ENCODE peak calls at places on chromosomes 7 and 10, in ten cellular contexts. One of them, this sample, is unnamed.

GRCh38 chr10:112782176-112782907 is 167.7 kb upstream of the TCF7L2 start:
- DNase-seq in NCI-H1092 treated with DMSO at 0.1 percent for 48 hours: no peak
- DNase-seq in BJ: no peak
- DNase-seq in activated CD4-positive, alpha-beta T cell treated with anti-CD3 and anti-CD28 coated beads, Interleukin-2, amount 50 U/mL, for 24 hours: no peak
- DNase-seq in SK-N-SH: no peak
- DNase-seq in midbrain: no peak
- DNase-seq in caudate nucleus: no peak
- DNase-seq in ACHN: no peak
- DNase-seq in hepatocyte: no peak
- DNase-seq in RCC 7860: no peak
- DNase-seq in this sample: no peak

GRCh38 chr7:14833707-14834106 is 68.8 kb downstream of the DGKB start:
- DNase-seq in NCI-H1092 treated with DMSO at 0.1 percent for 48 hours: peak; percentile 21
- DNase-seq in BJ: no peak
- DNase-seq in activated CD4-positive, alpha-beta T cell treated with anti-CD3 and anti-CD28 coated beads, Interleukin-2, amount 50 U/mL, for 24 hours: no peak
- DNase-seq in SK-N-SH: no peak
- DNase-seq in midbrain: no peak
- DNase-seq in caudate nucleus: no peak
- DNase-seq in ACHN: no peak
- DNase-seq in hepatocyte: no peak
- DNase-seq in RCC 7860: no peak
- DNase-seq in this sample: peak; percentile 77

GRCh38 chr10:123109466-123109865 is 26.3 kb upstream of the HMX3 start:
- DNase-seq in NCI-H1092 treated with DMSO at 0.1 percent for 48 hours: no peak
- DNase-seq in BJ: no peak
- DNase-seq in activated CD4-positive, alpha-beta T cell treated with anti-CD3 and anti-CD28 coated beads, Interleukin-2, amount 50 U/mL, for 24 hours: no peak
- DNase-seq in SK-N-SH: no peak
- DNase-seq in midbrain: no peak
- DNase-seq in caudate nucleus: no peak
- DNase-seq in ACHN: no peak
- DNase-seq in hepatocyte: no peak
- DNase-seq in RCC 7860: no peak
- DNase-seq in this sample: no peak

GRCh38 chr10:218753-219152 is 83.5 kb downstream of the ZMYND11 start:
- DNase-seq in NCI-H1092 treated with DMSO at 0.1 percent for 48 hours: no peak
- DNase-seq in BJ: no peak
- DNase-seq in activated CD4-positive, alpha-beta T cell treated with anti-CD3 and anti-CD28 coated beads, Interleukin-2, amount 50 U/mL, for 24 hours: no peak
- DNase-seq in SK-N-SH: no peak
- DNase-seq in midbrain: no peak
- DNase-seq in caudate nucleus: no peak
- DNase-seq in ACHN: no peak
- DNase-seq in hepatocyte: no peak
- DNase-seq in RCC 7860: no peak
- DNase-seq in this sample: no peak

GRCh38 chr7:42020067-42020466 is 216.9 kb downstream of the GLI3 start:
- DNase-seq in NCI-H1092 treated with DMSO at 0.1 percent for 48 hours: no peak
- DNase-seq in BJ: no peak
- DNase-seq in activated CD4-positive, alpha-beta T cell treated with anti-CD3 and anti-CD28 coated beads, Interleukin-2, amount 50 U/mL, for 24 hours: no peak
- DNase-seq in SK-N-SH: no peak
- DNase-seq in midbrain: no peak
- DNase-seq in caudate nucleus: no peak
- DNase-seq in ACHN: no peak
- DNase-seq in hepatocyte: no peak
- DNase-seq in RCC 7860: no peak
- DNase-seq in this sample: no peak

GRCh38 chr10:69577268-69578232 is 4.3 kb upstream of the NEUROG3 start:
- DNase-seq in NCI-H1092 treated with DMSO at 0.1 percent for 48 hours: no peak
- DNase-seq in BJ: no peak
- DNase-seq in activated CD4-positive, alpha-beta T cell treated with anti-CD3 and anti-CD28 coated beads, Interleukin-2, amount 50 U/mL, for 24 hours: no peak
- DNase-seq in SK-N-SH: peak; percentile 52
- DNase-seq in midbrain: no peak
- DNase-seq in caudate nucleus: no peak
- DNase-seq in ACHN: no peak
- DNase-seq in hepatocyte: no peak
- DNase-seq in RCC 7860: no peak
- DNase-seq in this sample: no peak

GRCh38 chr10:30215631-30216030 is 133.4 kb downstream of the MTPAP start:
- DNase-seq in NCI-H1092 treated with DMSO at 0.1 percent for 48 hours: no peak
- DNase-seq in BJ: no peak
- DNase-seq in activated CD4-positive, alpha-beta T cell treated with anti-CD3 and anti-CD28 coated beads, Interleukin-2, amount 50 U/mL, for 24 hours: no peak
- DNase-seq in SK-N-SH: no peak
- DNase-seq in midbrain: no peak
- DNase-seq in caudate nucleus: no peak
- DNase-seq in ACHN: no peak
- DNase-seq in hepatocyte: no peak
- DNase-seq in RCC 7860: no peak
- DNase-seq in this sample: peak; percentile 22

GRCh38 chr7:154430640-154431039 is 378.4 kb downstream of the DPP6 start:
- DNase-seq in NCI-H1092 treated with DMSO at 0.1 percent for 48 hours: no peak
- DNase-seq in BJ: no peak
- DNase-seq in activated CD4-positive, alpha-beta T cell treated with anti-CD3 and anti-CD28 coated beads, Interleukin-2, amount 50 U/mL, for 24 hours: no peak
- DNase-seq in SK-N-SH: no peak
- DNase-seq in midbrain: no peak
- DNase-seq in caudate nucleus: no peak
- DNase-seq in ACHN: no peak
- DNase-seq in hepatocyte: no peak
- DNase-seq in RCC 7860: no peak
- DNase-seq in this sample: no peak

GRCh38 chr7:75056476-75056875 is 17.1 kb downstream of the RCC1L start:
- DNase-seq in NCI-H1092 treated with DMSO at 0.1 percent for 48 hours: no peak
- DNase-seq in BJ: peak; percentile 40
- DNase-seq in activated CD4-positive, alpha-beta T cell treated with anti-CD3 and anti-CD28 coated beads, Interleukin-2, amount 50 U/mL, for 24 hours: no peak
- DNase-seq in SK-N-SH: no peak
- DNase-seq in midbrain: no peak
- DNase-seq in caudate nucleus: no peak
- DNase-seq in ACHN: peak; percentile 30
- DNase-seq in hepatocyte: no peak
- DNase-seq in RCC 7860: no peak
- DNase-seq in this sample: no peak

GRCh38 chr10:52668024-52668423 is 104.6 kb downstream of the MBL2 start:
- DNase-seq in NCI-H1092 treated with DMSO at 0.1 percent for 48 hours: no peak
- DNase-seq in BJ: peak; percentile 26
- DNase-seq in activated CD4-positive, alpha-beta T cell treated with anti-CD3 and anti-CD28 coated beads, Interleukin-2, amount 50 U/mL, for 24 hours: no peak
- DNase-seq in SK-N-SH: no peak
- DNase-seq in midbrain: no peak
- DNase-seq in caudate nucleus: no peak
- DNase-seq in ACHN: no peak
- DNase-seq in hepatocyte: no peak
- DNase-seq in RCC 7860: no peak
- DNase-seq in this sample: no peak

GRCh38 chr7:70134029-70134445 is 535.8 kb downstream of the AUTS2 start:
- DNase-seq in NCI-H1092 treated with DMSO at 0.1 percent for 48 hours: no peak
- DNase-seq in BJ: no peak
- DNase-seq in activated CD4-positive, alpha-beta T cell treated with anti-CD3 and anti-CD28 coated beads, Interleukin-2, amount 50 U/mL, for 24 hours: no peak
- DNase-seq in SK-N-SH: peak; percentile 60
- DNase-seq in midbrain: no peak
- DNase-seq in caudate nucleus: no peak
- DNase-seq in ACHN: no peak
- DNase-seq in hepatocyte: no peak
- DNase-seq in RCC 7860: no peak
- DNase-seq in this sample: no peak

GRCh38 chr10:131852823-131853609 is 47.8 kb upstream of the PPP2R2D start:
- DNase-seq in NCI-H1092 treated with DMSO at 0.1 percent for 48 hours: no peak
- DNase-seq in BJ: no peak
- DNase-seq in activated CD4-positive, alpha-beta T cell treated with anti-CD3 and anti-CD28 coated beads, Interleukin-2, amount 50 U/mL, for 24 hours: no peak
- DNase-seq in SK-N-SH: no peak
- DNase-seq in midbrain: no peak
- DNase-seq in caudate nucleus: no peak
- DNase-seq in ACHN: no peak
- DNase-seq in hepatocyte: no peak
- DNase-seq in RCC 7860: no peak
- DNase-seq in this sample: no peak

GRCh38 chr7:12862146-12862545 is 174.7 kb downstream of the ARL4A start:
- DNase-seq in NCI-H1092 treated with DMSO at 0.1 percent for 48 hours: no peak
- DNase-seq in BJ: no peak
- DNase-seq in activated CD4-positive, alpha-beta T cell treated with anti-CD3 and anti-CD28 coated beads, Interleukin-2, amount 50 U/mL, for 24 hours: no peak
- DNase-seq in SK-N-SH: no peak
- DNase-seq in midbrain: no peak
- DNase-seq in caudate nucleus: no peak
- DNase-seq in ACHN: no peak
- DNase-seq in hepatocyte: no peak
- DNase-seq in RCC 7860: no peak
- DNase-seq in this sample: no peak

GRCh38 chr7:157389951-157390730 is 53.3 kb downstream of the DNAJB6 start:
- DNase-seq in NCI-H1092 treated with DMSO at 0.1 percent for 48 hours: no peak
- DNase-seq in BJ: no peak
- DNase-seq in activated CD4-positive, alpha-beta T cell treated with anti-CD3 and anti-CD28 coated beads, Interleukin-2, amount 50 U/mL, for 24 hours: no peak
- DNase-seq in SK-N-SH: no peak
- DNase-seq in midbrain: no peak
- DNase-seq in caudate nucleus: no peak
- DNase-seq in ACHN: no peak
- DNase-seq in hepatocyte: no peak
- DNase-seq in RCC 7860: no peak
- DNase-seq in this sample: no peak

GRCh38 chr10:67606572-67606971 is 89.4 kb downstream of the CTNNA3 start:
- DNase-seq in NCI-H1092 treated with DMSO at 0.1 percent for 48 hours: no peak
- DNase-seq in BJ: peak; percentile 19
- DNase-seq in activated CD4-positive, alpha-beta T cell treated with anti-CD3 and anti-CD28 coated beads, Interleukin-2, amount 50 U/mL, for 24 hours: no peak
- DNase-seq in SK-N-SH: no peak
- DNase-seq in midbrain: no peak
- DNase-seq in caudate nucleus: no peak
- DNase-seq in ACHN: peak; percentile 29
- DNase-seq in hepatocyte: no peak
- DNase-seq in RCC 7860: peak; percentile 65
- DNase-seq in this sample: peak; percentile 33

GRCh38 chr7:27184342-27185012 is 555 bp downstream of the HOXA11 start:
- DNase-seq in NCI-H1092 treated with DMSO at 0.1 percent for 48 hours: no peak
- DNase-seq in BJ: no peak
- DNase-seq in activated CD4-positive, alpha-beta T cell treated with anti-CD3 and anti-CD28 coated beads, Interleukin-2, amount 50 U/mL, for 24 hours: no peak
- DNase-seq in SK-N-SH: peak; percentile 71
- DNase-seq in midbrain: no peak
- DNase-seq in caudate nucleus: no peak
- DNase-seq in ACHN: peak; percentile 79
- DNase-seq in hepatocyte: no peak
- DNase-seq in RCC 7860: peak; percentile 49
- DNase-seq in this sample: no peak

GRCh38 chr7:42831051-42831952 is 80.6 kb downstream of the C7orf25 start:
- DNase-seq in NCI-H1092 treated with DMSO at 0.1 percent for 48 hours: no peak
- DNase-seq in BJ: no peak
- DNase-seq in activated CD4-positive, alpha-beta T cell treated with anti-CD3 and anti-CD28 coated beads, Interleukin-2, amount 50 U/mL, for 24 hours: no peak
- DNase-seq in SK-N-SH: no peak
- DNase-seq in midbrain: peak; percentile 62
- DNase-seq in caudate nucleus: peak; percentile 34
- DNase-seq in ACHN: peak; percentile 52
- DNase-seq in hepatocyte: peak; percentile 63
- DNase-seq in RCC 7860: no peak
- DNase-seq in this sample: peak; percentile 41

GRCh38 chr10:987635-987905 is 664 bp upstream of the GTPBP4 start:
- DNase-seq in NCI-H1092 treated with DMSO at 0.1 percent for 48 hours: no peak
- DNase-seq in BJ: no peak
- DNase-seq in activated CD4-positive, alpha-beta T cell treated with anti-CD3 and anti-CD28 coated beads, Interleukin-2, amount 50 U/mL, for 24 hours: no peak
- DNase-seq in SK-N-SH: no peak
- DNase-seq in midbrain: no peak
- DNase-seq in caudate nucleus: no peak
- DNase-seq in ACHN: peak; percentile 33
- DNase-seq in hepatocyte: no peak
- DNase-seq in RCC 7860: no peak
- DNase-seq in this sample: peak; percentile 41

GRCh38 chr10:75187961-75188426 is 22.6 kb upstream of the VDAC2 start:
- DNase-seq in NCI-H1092 treated with DMSO at 0.1 percent for 48 hours: peak; percentile 2
- DNase-seq in BJ: no peak
- DNase-seq in activated CD4-positive, alpha-beta T cell treated with anti-CD3 and anti-CD28 coated beads, Interleukin-2, amount 50 U/mL, for 24 hours: peak; percentile 54
- DNase-seq in SK-N-SH: peak; percentile 63
- DNase-seq in midbrain: peak; percentile 39
- DNase-seq in caudate nucleus: peak; percentile 10
- DNase-seq in ACHN: peak; percentile 68
- DNase-seq in hepatocyte: peak; percentile 75
- DNase-seq in RCC 7860: peak; percentile 43
- DNase-seq in this sample: peak; percentile 84

GRCh38 chr10:48199580-48200377 is 74.7 kb downstream of the FRMPD2 start:
- DNase-seq in NCI-H1092 treated with DMSO at 0.1 percent for 48 hours: no peak
- DNase-seq in BJ: peak; percentile 68
- DNase-seq in activated CD4-positive, alpha-beta T cell treated with anti-CD3 and anti-CD28 coated beads, Interleukin-2, amount 50 U/mL, for 24 hours: no peak
- DNase-seq in SK-N-SH: no peak
- DNase-seq in midbrain: no peak
- DNase-seq in caudate nucleus: no peak
- DNase-seq in ACHN: no peak
- DNase-seq in hepatocyte: peak; percentile 44
- DNase-seq in RCC 7860: no peak
- DNase-seq in this sample: no peak

This sample was measured in mesendoderm.